ENCODE peak calls at places on chromosome 12, in eight cellular contexts. A, Y, E, J, H, Z, L and U are unnamed samples. For H3K4me1, the result is how much of the 10 kb centered on the place peaks cover.

GRCh38 chr12:102918840-102919239 is 1.8 kb upstream of the PAH start:
- DNase-seq in Z (no peak), H (no peak), E (no peak), A (no peak), L (no peak), J (no peak), Y (no peak), U (no peak)

GRCh38 chr12:130425698-130426245 is 88.1 kb downstream of the PIWIL1 start:
- DNase-seq in Y (no peak), L (no peak), J (no peak), E (no peak), H (peak), A (no peak), Z (no peak), U (no peak)

GRCh38 chr12:132837693-132838463 is 9.2 kb upstream of the GOLGA3 start:
- DNase-seq in J (no peak), A (no peak), H (no peak), Z (no peak), Y (no peak), L (no peak), E (peak), U (peak)

GRCh38 chr12:39294712-39295111 is 148.2 kb downstream of the KIF21A start:
- DNase-seq in Z (no peak), Y (no peak), L (no peak), J (no peak), H (no peak), A (no peak), E (no peak), U (no peak)

GRCh38 chr12:111803851-111804250 is 37.1 kb downstream of the ALDH2 start:
- DNase-seq in Z (no peak), A (no peak), Y (no peak), J (no peak), H (peak), E (no peak), L (no peak), U (no peak)

GRCh38 chr12:123011701-123012100 is 31.2 kb downstream of the ARL6IP4 start:
- DNase-seq in Z (no peak), J (no peak), H (no peak), E (no peak), Y (no peak), A (peak), L (no peak), U (no peak)

GRCh38 chr12:22083167-22083566 is 37.1 kb downstream of the CMAS start:
- DNase-seq in Z (peak), J (peak), E (peak), L (no peak), Y (no peak), H (no peak), A (peak), U (no peak)

GRCh38 chr12:52521175-52521574 is 981 bp upstream of the KRT5 start:
- DNase-seq in Z (no peak), L (peak), Y (peak), J (no peak), H (no peak), E (no peak), A (peak), U (no peak)

GRCh38 chr12:53200458-53201169 is 6.4 kb downstream of the ITGB7 start:
- DNase-seq in A (no peak), Z (peak), E (no peak), Y (no peak), J (no peak), H (no peak), L (no peak), U (no peak)

GRCh38 chr12:69872804-69873203 is 47.8 kb downstream of the MYRFL start:
- DNase-seq in H (no peak), Y (no peak), E (peak), L (no peak), A (peak), J (no peak), Z (no peak), U (no peak)

GRCh38 chr12:82366182-82366581 is 7.9 kb downstream of the METTL25 start:
- DNase-seq in Z (no peak), Y (no peak), E (peak), L (no peak), A (no peak), H (no peak), J (no peak), U (no peak)

GRCh38 chr12:57772429-57773322 is at the start of gene EEF1AKMT3:
- DNase-seq in J (peak), Z (peak), A (peak), H (peak), E (peak), Y (peak), L (peak), U (peak)

GRCh38 chr12:109719123-109720022 is 5.7 kb downstream of the FAM222A start:
- DNase-seq in E (no peak), A (no peak), L (no peak), Y (no peak), J (peak), Z (no peak), H (no peak), U (no peak)

GRCh38 chr12:41436076-41436475 is 248.0 kb downstream of the PDZRN4 start:
- DNase-seq in J (no peak), H (no peak), Z (no peak), E (no peak), A (no peak), L (no peak), Y (no peak), U (no peak)

GRCh38 chr12:11876301-11876700 is 194.4 kb upstream of the BCL2L14 start:
- DNase-seq in Z (no peak), A (no peak), H (no peak), L (no peak), Y (no peak), E (no peak), J (no peak), U (no peak)

GRCh38 chr12:101209319-101210302 is at the start of gene SLC5A8:
- DNase-seq in H (peak), L (no peak), J (peak), Y (no peak), E (peak), Z (no peak), A (no peak), U (no peak)

GRCh38 chr12:89247541-89247942 is 104.8 kb downstream of the DUSP6 start:
- DNase-seq in A (no peak), E (peak), Y (no peak), J (no peak), L (no peak), Z (no peak), H (no peak), U (no peak)

GRCh38 chr12:12263909-12264308 is 2.9 kb downstream of the LRP6 start:
- DNase-seq in E (no peak), H (no peak), J (no peak), Z (no peak), L (no peak), Y (no peak), A (no peak), U (no peak)

GRCh38 chr12:44930972-44931600 is 55.0 kb upstream of the NELL2 start:
- DNase-seq in A (peak), E (peak), H (no peak), L (no peak), Y (no peak), J (no peak), Z (peak), U (no peak)

GRCh38 chr12:11958216-11959091 is 112.3 kb upstream of the BCL2L14 start:
- DNase-seq in H (no peak), Z (peak), A (peak), Y (no peak), L (no peak), J (no peak), E (peak), U (no peak)

GRCh38 chr12:15336772-15337553 is 14.7 kb downstream of the PTPRO start:
- DNase-seq in J (no peak), Y (no peak), H (no peak), A (peak), L (no peak), E (peak), Z (no peak), U (no peak)

GRCh38 chr12:69720748-69721147 is 17.9 kb upstream of the RAB3IP start:
- DNase-seq in Z (no peak), A (no peak), J (no peak), L (no peak), Y (no peak), H (no peak), E (no peak), U (no peak)

GRCh38 chr12:74906224-74906623 is 303.4 kb downstream of the KCNC2 start:
- DNase-seq in Y (no peak), H (no peak), Z (no peak), E (peak), L (no peak), A (no peak), J (no peak), U (no peak)

GRCh38 chr12:89334770-89335169 is 17.5 kb downstream of the DUSP6 start:
- DNase-seq in Y (no peak), A (peak), J (no peak), H (no peak), Z (no peak), L (no peak), E (no peak), U (no peak)

GRCh38 chr12:8018666-8019581 is 13.6 kb upstream of the FOXJ2 start:
- DNase-seq in A (peak), E (no peak), H (peak), Z (peak), Y (no peak), J (no peak), L (no peak), U (peak)

GRCh38 chr12:48988030-48988649 is 10.0 kb downstream of the WNT1 start:
- DNase-seq in A (peak), H (no peak), Z (peak), J (peak), Y (peak), E (peak), L (no peak), U (peak)

GRCh38 chr12:64029013-64029857 is 184.7 kb downstream of the SRGAP1 start:
- DNase-seq in E (peak), L (no peak), A (peak), J (no peak), Z (no peak), Y (no peak), H (no peak), U (peak)

GRCh38 chr12:124581792-124582424 is 14.5 kb upstream of the NCOR2 start:
- DNase-seq in E (no peak), Y (no peak), L (no peak), A (no peak), J (peak), H (no peak), Z (no peak), U (no peak)

DNA sequence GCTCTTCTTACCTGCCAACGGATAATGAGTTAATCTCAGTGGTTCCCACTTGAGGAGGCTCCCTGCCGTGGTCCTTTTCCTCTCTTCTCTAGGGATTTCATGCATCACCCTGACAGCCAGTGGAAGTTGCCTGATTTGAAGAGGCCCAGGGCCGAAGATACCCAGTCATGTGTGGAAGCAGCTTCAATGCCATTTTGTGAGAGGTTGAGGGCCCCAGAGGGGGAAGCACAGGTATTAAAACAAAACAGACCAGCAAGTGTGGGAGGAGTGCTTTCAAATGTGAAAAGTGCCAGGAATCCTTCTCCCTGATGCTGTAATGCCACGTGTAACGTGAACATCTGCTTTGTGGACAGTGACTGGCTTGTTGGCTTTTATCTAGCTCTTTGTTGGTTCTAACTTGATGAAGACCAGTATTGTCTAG is 1.5 kb downstream of the TCP11L2 start:
- DNase-seq in E (peak), Z (peak), Y (no peak), L (no peak), J (no peak), H (no peak), A (peak), U (no peak)
- H3K4me1 ChIP-seq in E (under half), Z (half or more), Y (under half), L (under half), J (under half), H (half or more), A (under half), U (half or more)

GRCh38 chr12:86711716-86712115 is 455.5 kb upstream of the MGAT4C start:
- DNase-seq in L (no peak), J (no peak), E (no peak), A (no peak), H (no peak), Z (no peak), Y (no peak), U (no peak)

GRCh38 chr12:86713121-86713520 is 456.9 kb upstream of the MGAT4C start:
- DNase-seq in Y (no peak), J (no peak), Z (no peak), H (no peak), E (no peak), A (no peak), L (no peak), U (no peak)

GRCh38 chr12:86710110-86710509 is 453.9 kb upstream of the MGAT4C start:
- DNase-seq in L (no peak), A (peak), E (no peak), J (no peak), Y (no peak), H (no peak), Z (no peak), U (no peak)

DNA sequence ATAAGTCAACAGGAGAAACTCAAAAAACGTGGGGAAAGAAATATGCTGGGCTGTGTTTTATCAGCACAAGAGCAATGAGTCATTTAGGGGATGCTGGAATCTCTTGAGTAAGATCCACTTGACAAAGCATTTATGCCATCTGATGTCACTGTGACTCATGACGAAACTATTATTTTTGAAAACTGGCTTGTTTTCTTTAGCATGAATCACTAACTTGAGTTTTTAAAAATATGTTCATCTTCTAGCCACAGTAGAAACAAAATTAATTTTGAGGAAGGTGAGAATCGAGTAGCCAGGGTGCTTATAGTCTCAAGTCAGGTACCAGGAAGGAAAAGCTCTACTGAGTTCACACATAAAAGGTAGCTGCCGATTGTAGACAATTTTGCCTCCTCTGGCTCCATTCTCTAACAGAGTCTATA is 456.2 kb upstream of the MGAT4C start:
- DNase-seq in E (peak), Z (no peak), Y (no peak), J (peak), H (no peak), L (no peak), A (peak), U (no peak)
- H3K27ac ChIP-seq in E (peak), Z (no peak), Y (no peak), J (no peak), H (no peak), L (no peak), A (no peak), U (no peak)

GRCh38 chr12:56634242-56634836 is 4.2 kb upstream of the BAZ2A start:
- DNase-seq in A (no peak), L (peak), E (peak), J (peak), Z (peak), H (peak), Y (peak), U (no peak)

GRCh38 chr12:56633465-56634241 is 3.5 kb upstream of the BAZ2A start:
- DNase-seq in H (no peak), E (peak), A (no peak), L (no peak), Z (no peak), Y (no peak), J (no peak), U (no peak)

GRCh38 chr12:56632701-56633464 is 2.8 kb upstream of the BAZ2A start:
- DNase-seq in E (peak), A (peak), H (no peak), L (no peak), Z (no peak), Y (no peak), J (no peak), U (no peak)

GRCh38 chr12:56630180-56630632 is at the start of gene BAZ2A:
- DNase-seq in L (peak), H (peak), J (peak), E (peak), Z (peak), A (peak), Y (peak), U (peak)

DNA sequence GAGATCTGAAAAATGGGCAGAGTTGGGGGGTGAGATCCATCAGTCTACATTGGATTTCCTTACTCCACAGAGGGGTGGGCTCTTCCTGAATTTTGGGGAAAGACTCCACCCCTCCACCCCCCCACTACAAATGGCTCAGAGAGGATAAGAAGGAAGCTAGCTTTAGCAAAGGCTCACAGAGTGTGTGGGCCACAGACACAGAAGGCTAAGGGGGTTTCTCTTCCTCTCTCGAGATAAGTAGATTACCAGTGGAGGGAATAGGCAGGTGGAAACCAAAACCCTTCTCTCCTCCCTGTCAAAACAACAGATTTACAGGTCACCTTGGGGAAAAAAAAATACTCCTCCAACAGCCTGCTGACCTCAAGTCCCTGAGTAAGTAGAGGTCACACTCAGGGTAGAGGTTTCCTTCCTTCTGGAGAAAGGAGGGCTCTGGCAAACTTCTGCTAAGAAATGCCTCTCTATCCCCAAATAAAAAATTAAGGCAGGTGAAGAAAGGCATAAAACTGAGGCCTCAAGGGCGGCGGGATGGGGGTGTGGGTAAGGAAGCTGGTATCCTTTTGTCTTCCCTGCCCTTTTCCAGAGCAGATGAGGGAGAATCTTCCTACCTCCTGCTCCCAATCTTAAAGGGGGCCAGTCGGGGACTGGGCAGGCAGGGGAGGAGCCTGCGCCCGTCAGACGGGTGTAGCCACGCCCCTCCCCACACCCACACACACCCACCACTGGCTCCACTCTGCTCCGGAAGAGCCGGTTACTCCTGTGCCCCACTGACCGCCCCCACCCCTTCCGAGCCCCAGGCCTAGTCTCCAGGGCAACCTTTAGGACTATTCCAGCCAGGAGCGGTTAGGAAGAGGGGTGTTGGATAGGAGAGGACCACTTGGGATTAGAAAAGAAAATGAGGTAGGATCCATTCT is 1.9 kb upstream of the BAZ2A start:
- DNase-seq in H (peak), A (peak), J (peak), Z (peak), L (peak), E (peak), Y (peak), U (peak)
- H3K4me3 ChIP-seq in H (peak), A (peak), J (peak), Z (peak), L (no peak), E (peak), Y (no peak), U (peak)

GRCh38 chr12:94815450-94815849 is 165.1 kb upstream of the TMCC3 start:
- DNase-seq in J (no peak), E (no peak), A (no peak), H (no peak), Y (no peak), L (no peak), Z (no peak), U (no peak)

GRCh38 chr12:94813314-94813713 is 163.0 kb upstream of the TMCC3 start:
- DNase-seq in E (peak), A (no peak), Y (no peak), Z (no peak), J (no peak), H (no peak), L (no peak), U (no peak)

GRCh38 chr12:94812345-94812744 is 162.0 kb upstream of the TMCC3 start:
- DNase-seq in Y (no peak), J (no peak), E (no peak), A (no peak), Z (no peak), L (no peak), H (no peak), U (no peak)

GRCh38 chr12:94807951-94808350 is 157.6 kb upstream of the TMCC3 start:
- DNase-seq in Z (no peak), A (no peak), J (no peak), H (no peak), Y (no peak), E (no peak), L (no peak), U (no peak)

GRCh38 chr12:94811611-94812010 is 161.3 kb upstream of the TMCC3 start:
- DNase-seq in J (no peak), Z (no peak), E (no peak), H (no peak), A (no peak), L (no peak), Y (no peak), U (no peak)
- H3K4me1 ChIP-seq in J (under half), Z (under half), E (under half), H (under half), A (under half), L (under half), Y (under half), U (under half)

GRCh38 chr12:31797230-31797872 is 68.5 kb upstream of the AMN1 start:
- DNase-seq in A (no peak), H (no peak), E (no peak), Y (no peak), Z (peak), L (no peak), J (peak), U (no peak)
- H3K27ac ChIP-seq in A (no peak), H (no peak), E (no peak), Y (no peak), Z (peak), L (no peak), J (no peak), U (no peak)

GRCh38 chr12:107439101-107439738 is 246.4 kb upstream of the PWP1 start:
- DNase-seq in E (no peak), J (no peak), A (no peak), H (no peak), Y (no peak), L (no peak), Z (no peak), U (no peak)

GRCh38 chr12:107442593-107442992 is 243.0 kb upstream of the PWP1 start:
- DNase-seq in Z (peak), A (peak), L (no peak), Y (no peak), E (peak), H (no peak), J (no peak), U (no peak)

GRCh38 chr12:107443320-107444090 is 242.1 kb upstream of the PWP1 start:
- DNase-seq in E (no peak), L (no peak), Y (no peak), A (no peak), Z (no peak), J (no peak), H (no peak), U (no peak)

GRCh38 chr12:107440596-107440995 is 245.0 kb upstream of the PWP1 start:
- DNase-seq in Z (no peak), Y (no peak), A (no peak), L (no peak), H (no peak), E (no peak), J (no peak), U (no peak)

DNA sequence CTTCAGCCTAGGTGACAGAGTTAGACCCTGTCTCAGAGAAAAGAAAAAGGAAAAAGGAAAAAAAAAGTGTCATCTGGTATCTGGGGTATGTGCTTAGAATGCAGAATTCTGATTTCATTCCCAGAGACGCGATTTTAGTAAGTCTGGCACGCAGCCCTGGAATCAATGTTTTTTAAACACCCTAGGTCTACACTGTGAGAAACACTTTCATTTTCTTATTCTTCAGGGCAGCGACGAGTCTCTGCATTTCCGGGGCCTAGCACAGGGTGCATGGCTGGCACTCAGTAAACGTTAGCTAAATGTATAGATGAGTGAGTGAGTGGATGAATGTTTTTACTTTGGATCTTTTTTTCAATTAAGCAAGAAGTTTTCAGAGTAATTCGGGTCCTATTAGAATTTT is 243.7 kb upstream of the PWP1 start:
- DNase-seq in A (peak), J (peak), H (no peak), Y (no peak), L (no peak), E (peak), Z (peak), U (no peak)
- H3K4me3 ChIP-seq in A (no peak), J (peak), H (no peak), Y (no peak), L (no peak), E (peak), Z (peak), U (no peak)

GRCh38 chr12:6960291-6961277 is 9.4 kb downstream of the PTPN6 start:
- DNase-seq in Y (no peak), H (no peak), A (peak), J (peak), E (peak), L (no peak), Z (peak), U (peak)
- H3K4me1 ChIP-seq in Y (under half), H (half or more), A (under half), J (under half), E (under half), L (under half), Z (half or more), U (under half)